ENCODE peak calls at places on chromosomes 7 and 10, in six cellular contexts. F is GM12878; D is pancreas; S is IMR-90; P is CD8-positive, alpha-beta memory T cell; Y is endothelial cell of umbilical vein. K is an unnamed sample.

GRCh38 chr7:73736885-73737284 is 1.7 kb downstream of the ABHD11 start:
- DNase-seq in F (no peak), D (no peak), S (no peak), P (no peak), Y (no peak), K (no peak)

GRCh38 chr7:3844545-3845151 is 543.6 kb downstream of the SDK1 start:
- DNase-seq in F (no peak), D (no peak), S (no peak), P (no peak), Y (no peak), K (no peak)

GRCh38 chr7:44277391-44277790 is 48.0 kb downstream of the CAMK2B start:
- DNase-seq in F (no peak), D (no peak), S (no peak), P (no peak), Y (no peak), K (no peak)

GRCh38 chr10:20363666-20364065 is 533.4 kb downstream of the NEBL start:
- DNase-seq in F (no peak), D (no peak), S (no peak), P (no peak), Y (no peak), K (no peak)

GRCh38 chr10:381805-382204 is 246.6 kb downstream of the ZMYND11 start:
- DNase-seq in F (no peak), D (no peak), S (no peak), P (no peak), Y (no peak), K (no peak)

GRCh38 chr7:36032362-36032818 is 120.7 kb upstream of the EEPD1 start:
- DNase-seq in F (no peak), D (no peak), S (peak; percentile 21), P (no peak), Y (no peak), K (peak; percentile 44)

GRCh38 chr7:91140982-91141381 is 123.3 kb upstream of the FZD1 start:
- DNase-seq in F (no peak), D (no peak), S (no peak), P (no peak), Y (no peak), K (no peak)

GRCh38 chr10:3173173-3173878 is 744 bp upstream of the PITRM1 start:
- DNase-seq in F (no peak), D (no peak), S (no peak), P (no peak), Y (no peak), K (no peak)

GRCh38 chr10:122550983-122551382 is 9.6 kb upstream of the DMBT1 start:
- DNase-seq in F (no peak), D (no peak), S (no peak), P (no peak), Y (no peak), K (no peak)

GRCh38 chr10:86334515-86335085 is 32.0 kb downstream of the GRID1 start:
- DNase-seq in F (no peak), D (no peak), S (no peak), P (no peak), Y (no peak), K (no peak)

GRCh38 chr7:75861636-75862035 is 17.2 kb upstream of the RHBDD2 start:
- DNase-seq in F (no peak), D (no peak), S (peak; percentile 77), P (no peak), Y (no peak), K (no peak)

GRCh38 chr10:132951926-132952325 is 9.6 kb upstream of the CFAP46 start:
- DNase-seq in F (no peak), D (no peak), S (no peak), P (no peak), Y (no peak), K (no peak)

GRCh38 chr7:8436965-8437364 is 3.6 kb downstream of the NXPH1 start:
- DNase-seq in F (peak; percentile 4), D (peak; percentile 60), S (no peak), P (peak; percentile 6), Y (peak; percentile 16), K (no peak)

GRCh38 chr7:2066251-2066919 is 166.4 kb downstream of the MAD1L1 start:
- DNase-seq in F (no peak), D (no peak), S (no peak), P (no peak), Y (no peak), K (no peak)

GRCh38 chr10:73218466-73219191 is 28.4 kb downstream of the DNAJC9 start:
- DNase-seq in F (no peak), D (no peak), S (peak; percentile 28), P (no peak), Y (peak; percentile 46), K (no peak)

GRCh38 chr7:127816354-127817190 is 164.6 kb downstream of the SND1 start:
- DNase-seq in F (no peak), D (no peak), S (no peak), P (no peak), Y (no peak), K (no peak)

GRCh38 chr7:36300696-36301350 is 88.8 kb upstream of the ANLN start:
- DNase-seq in F (no peak), D (no peak), S (no peak), P (no peak), Y (no peak), K (no peak)

GRCh38 chr7:19060870-19061269 is 56.6 kb downstream of the TWIST1 start:
- DNase-seq in F (no peak), D (no peak), S (peak; percentile 6), P (no peak), Y (no peak), K (no peak)

GRCh38 chr7:77266162-77266807 is 66.7 kb upstream of the FGL2 start:
- DNase-seq in F (peak; percentile 33), D (no peak), S (peak; percentile 47), P (no peak), Y (no peak), K (no peak)

GRCh38 chr7:156175003-156175402 is 362.7 kb upstream of the SHH start:
- DNase-seq in F (no peak), D (no peak), S (no peak), P (no peak), Y (no peak), K (no peak)

GRCh38 chr10:119859422-119860258 is 13.0 kb downstream of the MCMBP start:
- DNase-seq in F (no peak), D (no peak), S (peak; percentile 69), P (no peak), Y (peak; percentile 74), K (no peak)

GRCh38 chr10:74011762-74012161 is 13.8 kb downstream of the VCL start:
- DNase-seq in F (no peak), D (no peak), S (peak; percentile 89), P (no peak), Y (peak; percentile 64), K (no peak)

GRCh38 chr7:28956608-28957063 is 1.5 kb downstream of the TRIL start:
- DNase-seq in F (no peak), D (peak; percentile 74), S (peak; percentile 5), P (no peak), Y (peak; percentile 61), K (peak; percentile 56)

GRCh38 chr7:93883078-93883916 is 7.3 kb downstream of the TFPI2 start:
- DNase-seq in F (no peak), D (no peak), S (no peak), P (no peak), Y (no peak), K (no peak)

GRCh38 chr7:93879356-93879755 is 11.2 kb downstream of the TFPI2 start:
- DNase-seq in F (no peak), D (no peak), S (no peak), P (no peak), Y (no peak), K (no peak)

GRCh38 chr7:93882481-93882880 is 8.1 kb downstream of the TFPI2 start:
- DNase-seq in F (no peak), D (no peak), S (no peak), P (no peak), Y (no peak), K (no peak)

GRCh38 chr7:93884541-93884940 is 6.0 kb downstream of the TFPI2 start:
- DNase-seq in F (no peak), D (no peak), S (no peak), P (no peak), Y (no peak), K (no peak)

DNA sequence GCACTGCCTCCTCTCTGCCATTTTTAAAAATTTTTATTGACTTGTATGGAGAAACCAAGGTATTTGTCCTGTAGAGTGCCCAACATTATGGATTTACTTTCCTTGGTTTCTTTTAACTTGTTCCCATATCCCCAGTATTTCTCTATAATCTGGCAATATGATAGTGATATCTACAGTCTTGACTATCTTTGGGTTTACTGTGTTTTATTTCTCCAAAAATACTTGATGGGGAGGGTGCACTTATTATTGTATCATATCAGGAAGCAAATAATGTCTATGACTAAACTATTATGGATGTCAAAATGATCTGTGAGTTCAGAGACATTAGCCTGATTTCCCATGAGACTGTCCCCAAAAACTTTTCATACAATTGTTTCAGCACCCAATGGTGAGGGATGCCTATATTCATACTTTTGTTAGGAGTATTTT is 6.6 kb downstream of the TFPI2 start:
- DNase-seq in F (no peak), D (no peak), S (no peak), P (no peak), Y (no peak), K (no peak)
- H3K27ac ChIP-seq in F (no peak overlapping the region), D (no peak overlapping the region), S (no peak overlapping the region), P (no peak overlapping the region), Y (no peak overlapping the region), K (no peak overlapping the region)

DNA sequence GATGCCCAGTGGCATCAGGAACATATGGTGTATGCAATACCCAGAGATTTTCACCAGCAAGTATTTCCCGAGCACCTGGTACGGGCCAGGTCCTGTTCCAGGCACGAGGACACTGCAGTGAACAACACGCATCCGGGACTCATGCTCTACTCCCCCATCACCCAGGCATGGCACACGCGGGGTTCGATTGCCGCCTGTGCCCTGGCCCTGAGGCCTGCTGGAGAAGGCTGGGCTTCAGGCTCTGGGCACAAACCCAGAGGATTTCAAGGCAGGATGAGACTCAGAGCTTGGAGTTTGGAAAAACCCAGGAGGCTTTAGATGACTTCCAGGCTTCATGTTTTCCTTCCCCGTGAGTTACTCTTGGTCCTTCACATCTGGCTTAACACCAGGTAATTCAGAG is 143.5 kb downstream of the NEURL1 start:
- DNase-seq in F (no peak), D (no peak), S (peak; percentile 43), P (no peak), Y (no peak), K (no peak)
- H3K27ac ChIP-seq in F (no peak overlapping the region), D (no peak overlapping the region), S (no peak overlapping the region), P (no peak overlapping the region), Y (no peak overlapping the region), K (peak overlapping the region; percentile 3)

GRCh38 chr10:72011016-72011415 is 46.8 kb downstream of the CHST3 start:
- DNase-seq in F (no peak), D (no peak), S (no peak), P (no peak), Y (no peak), K (no peak)
- H3K27ac ChIP-seq in F (no peak overlapping the region), D (no peak overlapping the region), S (no peak overlapping the region), P (no peak overlapping the region), Y (no peak overlapping the region), K (peak overlapping the region; percentile 95)

GRCh38 chr7:519429-519973 is at the start of gene PDGFA:
- DNase-seq in F (no peak), D (peak; percentile 64), S (peak; percentile 39), P (no peak), Y (no peak), K (no peak)

GRCh38 chr7:521221-522070 is 1.8 kb upstream of the PDGFA start:
- DNase-seq in F (no peak), D (peak; percentile 61), S (peak; percentile 16), P (no peak), Y (peak; percentile 29), K (no peak)

GRCh38 chr7:518630-519428 is 817 bp downstream of the PDGFA start:
- DNase-seq in F (no peak), D (peak; percentile 88), S (peak; percentile 71), P (no peak), Y (peak; percentile 72), K (peak; percentile 82)

GRCh38 chr7:520503-521161 is 986 bp upstream of the PDGFA start:
- DNase-seq in F (no peak), D (no peak), S (no peak), P (no peak), Y (no peak), K (no peak)

GRCh38 chr7:519974-520458 is 370 bp upstream of the PDGFA start:
- DNase-seq in F (no peak), D (peak; percentile 76), S (peak; percentile 36), P (no peak), Y (peak; percentile 41), K (no peak)
- H3K27ac ChIP-seq in F (no peak overlapping the region), D (peak overlapping the region; percentile 91), S (no peak overlapping the region), P (no peak overlapping the region), Y (no peak overlapping the region), K (peak overlapping the region; percentile 70)